ENCODE peak calls at places on chromosome 19, in five cellular contexts. One of them, this sample, is unnamed.
A peak's percentile ranks its signal among the peaks of the same experiment; 100 is the strongest.

GRCh38 chr19:37466277-37466797 is 907 bp downstream of the ZNF569 start:
- DNase-seq in left cardiac atrium: no peak
- DNase-seq in cardiac fibroblast: peak; percentile 57
- DNase-seq in T-helper 2 cell: no peak
- DNase-seq in DMS53: no peak
- DNase-seq in this sample: no peak

GRCh38 chr19:48551437-48552302 is at the start of gene SULT2B1:
- DNase-seq in DMS53: peak; percentile 98
- DNase-seq in left cardiac atrium: no peak
- DNase-seq in cardiac fibroblast: no peak
- DNase-seq in T-helper 2 cell: no peak
- DNase-seq in this sample: peak; percentile 88

GRCh38 chr19:10899171-10899653 is 27.9 kb downstream of the CARM1 start:
- DNase-seq in left cardiac atrium: no peak
- DNase-seq in cardiac fibroblast: no peak
- DNase-seq in DMS53: peak; percentile 66
- DNase-seq in T-helper 2 cell: no peak
- DNase-seq in this sample: no peak

GRCh38 chr19:2212861-2213711 is 23.0 kb downstream of the PLEKHJ1 start:
- DNase-seq in cardiac fibroblast: no peak
- DNase-seq in T-helper 2 cell: no peak
- DNase-seq in DMS53: no peak
- DNase-seq in left cardiac atrium: no peak
- DNase-seq in this sample: no peak

GRCh38 chr19:33413426-33413725 is 39.9 kb downstream of the CEBPG start:
- DNase-seq in left cardiac atrium: peak; percentile 16
- DNase-seq in cardiac fibroblast: no peak
- DNase-seq in DMS53: no peak
- DNase-seq in T-helper 2 cell: no peak
- DNase-seq in this sample: no peak

GRCh38 chr19:39413269-39413902 is 917 bp downstream of the PLEKHG2 start:
- DNase-seq in T-helper 2 cell: peak; percentile 38
- DNase-seq in cardiac fibroblast: peak; percentile 57
- DNase-seq in left cardiac atrium: peak; percentile 78
- DNase-seq in DMS53: peak; percentile 57
- DNase-seq in this sample: peak; percentile 57

GRCh38 chr19:18636969-18637629 is at the start of gene KLHL26:
- DNase-seq in cardiac fibroblast: no peak
- DNase-seq in DMS53: no peak
- DNase-seq in left cardiac atrium: no peak
- DNase-seq in T-helper 2 cell: no peak
- DNase-seq in this sample: no peak

GRCh38 chr19:1882089-1882785 is 3.1 kb downstream of the ABHD17A start:
- DNase-seq in left cardiac atrium: no peak
- DNase-seq in cardiac fibroblast: no peak
- DNase-seq in T-helper 2 cell: peak; percentile 93
- DNase-seq in DMS53: no peak
- DNase-seq in this sample: no peak

GRCh38 chr19:41431426-41432386 is 4.5 kb upstream of the B3GNT8 start:
- DNase-seq in T-helper 2 cell: peak; percentile 28
- DNase-seq in DMS53: peak; percentile 82
- DNase-seq in cardiac fibroblast: peak; percentile 40
- DNase-seq in left cardiac atrium: peak; percentile 63
- DNase-seq in this sample: no peak

GRCh38 chr19:3285647-3286176 is 61.3 kb downstream of the CELF5 start:
- DNase-seq in cardiac fibroblast: no peak
- DNase-seq in T-helper 2 cell: peak; percentile 19
- DNase-seq in left cardiac atrium: no peak
- DNase-seq in DMS53: peak; percentile 64
- DNase-seq in this sample: no peak

GRCh38 chr19:22257381-22257780 is 28.9 kb upstream of the ZNF729 start:
- DNase-seq in DMS53: no peak
- DNase-seq in left cardiac atrium: no peak
- DNase-seq in cardiac fibroblast: no peak
- DNase-seq in T-helper 2 cell: no peak
- DNase-seq in this sample: no peak

GRCh38 chr19:3055741-3056453 is 6.4 kb downstream of the TLE5 start:
- DNase-seq in cardiac fibroblast: no peak
- DNase-seq in DMS53: peak; percentile 26
- DNase-seq in left cardiac atrium: no peak
- DNase-seq in T-helper 2 cell: no peak
- DNase-seq in this sample: peak; percentile 99

GRCh38 chr19:898663-899062 is 5.4 kb downstream of the RNU6-9 start:
- DNase-seq in cardiac fibroblast: no peak
- DNase-seq in T-helper 2 cell: no peak
- DNase-seq in DMS53: peak; percentile 65
- DNase-seq in left cardiac atrium: no peak
- DNase-seq in this sample: peak; percentile 97

GRCh38 chr19:39949026-39949747 is 14.8 kb upstream of the FCGBP start:
- DNase-seq in left cardiac atrium: no peak
- DNase-seq in cardiac fibroblast: no peak
- DNase-seq in T-helper 2 cell: no peak
- DNase-seq in DMS53: no peak
- DNase-seq in this sample: no peak

GRCh38 chr19:17394891-17395415 is 957 bp upstream of the CCDC194 start:
- DNase-seq in cardiac fibroblast: peak; percentile 79
- DNase-seq in left cardiac atrium: peak; percentile 78
- DNase-seq in DMS53: peak; percentile 44
- DNase-seq in T-helper 2 cell: peak; percentile 79
- DNase-seq in this sample: peak; percentile 12

GRCh38 chr19:52189745-52190678 is at the start of gene PPP2R1A:
- DNase-seq in cardiac fibroblast: peak; percentile 100
- DNase-seq in left cardiac atrium: peak; percentile 100
- DNase-seq in DMS53: peak; percentile 100
- DNase-seq in T-helper 2 cell: peak; percentile 100
- DNase-seq in this sample: peak; percentile 100

GRCh38 chr19:6066661-6067646 is 43.3 kb downstream of the RFX2 start:
- DNase-seq in left cardiac atrium: peak; percentile 99
- DNase-seq in DMS53: peak; percentile 99
- DNase-seq in cardiac fibroblast: peak; percentile 94
- DNase-seq in T-helper 2 cell: no peak
- DNase-seq in this sample: peak; percentile 87

GRCh38 chr19:42132851-42133528 is 744 bp upstream of the POU2F2 start:
- DNase-seq in left cardiac atrium: peak; percentile 64
- DNase-seq in cardiac fibroblast: peak; percentile 51
- DNase-seq in T-helper 2 cell: peak; percentile 76
- DNase-seq in DMS53: peak; percentile 93
- DNase-seq in this sample: peak; percentile 79

GRCh38 chr19:14473915-14474578 is 1.1 kb downstream of the PTGER1 start:
- DNase-seq in DMS53: peak; percentile 83
- DNase-seq in cardiac fibroblast: no peak
- DNase-seq in T-helper 2 cell: no peak
- DNase-seq in left cardiac atrium: no peak
- DNase-seq in this sample: no peak

GRCh38 chr19:56091066-56091490 is 30.0 kb downstream of the ZNF787 start:
- DNase-seq in T-helper 2 cell: no peak
- DNase-seq in cardiac fibroblast: peak; percentile 74
- DNase-seq in DMS53: no peak
- DNase-seq in left cardiac atrium: peak; percentile 12
- DNase-seq in this sample: no peak

GRCh38 chr19:47063874-47064273 is 15.4 kb upstream of the TMEM160 start:
- DNase-seq in left cardiac atrium: no peak
- DNase-seq in cardiac fibroblast: no peak
- DNase-seq in T-helper 2 cell: no peak
- DNase-seq in DMS53: no peak
- DNase-seq in this sample: no peak

GRCh38 chr19:34120846-34121639 is 51.3 kb upstream of the LSM14A start:
- DNase-seq in DMS53: peak; percentile 37
- DNase-seq in T-helper 2 cell: peak; percentile 70
- DNase-seq in left cardiac atrium: no peak
- DNase-seq in cardiac fibroblast: peak; percentile 71
- DNase-seq in this sample: no peak

This sample was measured in NCI-H2171 treated with DMSO at 0.1 percent for 48 hours.